ENCODE peak calls at places on chromosomes 7 and 10, in five cellular contexts. G is WTC11; P is SIG-M5; I is stimulated activated naive CD8-positive, alpha-beta T cell treated with anti-CD3 and anti-CD28 coated beads, Interleukin-15, amount 100 ng/mL, for 72 hours; R is left ventricle myocardium superior. E is an unnamed sample.

GRCh38 chr7:24141876-24142509 is 142.0 kb upstream of the NPY start:
- DNase-seq in G (no peak), P (no peak), I (no peak), R (no peak), E (no peak)

GRCh38 chr10:72238392-72239175 is 22.5 kb upstream of the ASCC1 start:
- DNase-seq in G (no peak), P (no peak), I (no peak), R (no peak), E (no peak)

GRCh38 chr7:95472521-95473160 is 13.1 kb upstream of the ASB4 start:
- DNase-seq in G (no peak), P (no peak), I (no peak), R (no peak), E (no peak)

GRCh38 chr7:28618383-28618782 is 206.1 kb downstream of the CREB5 start:
- DNase-seq in G (no peak), P (no peak), I (no peak), R (no peak), E (no peak)

GRCh38 chr7:115097175-115097671 is 175.3 kb downstream of the MDFIC start:
- DNase-seq in G (no peak), P (no peak), I (no peak), R (no peak), E (peak)

GRCh38 chr10:90871279-90871760 is 454 bp upstream of the RPP30 start:
- DNase-seq in G (peak), P (peak), I (peak), R (peak), E (no peak)

GRCh38 chr7:127863082-127863481 is 168.2 kb downstream of the LRRC4 start:
- DNase-seq in G (no peak), P (no peak), I (no peak), R (no peak), E (no peak)

GRCh38 chr7:30647589-30647988 is 34.7 kb downstream of the CRHR2 start:
- DNase-seq in G (no peak), P (no peak), I (no peak), R (no peak), E (no peak)

GRCh38 chr7:44259547-44260457 is 59.0 kb downstream of the YKT6 start:
- DNase-seq in G (no peak), P (no peak), I (no peak), R (peak), E (no peak)

GRCh38 chr7:23331132-23331531 is 32.0 kb downstream of the MALSU1 start:
- DNase-seq in G (no peak), P (no peak), I (no peak), R (no peak), E (no peak)

GRCh38 chr7:41536116-41536515 is 166.8 kb downstream of the INHBA start:
- DNase-seq in G (no peak), P (no peak), I (no peak), R (no peak), E (no peak)

GRCh38 chr7:70598976-70599375 is 533.0 kb upstream of the GALNT17 start:
- DNase-seq in G (no peak), P (no peak), I (no peak), R (no peak), E (no peak)

GRCh38 chr7:37698271-37698670 is 14.7 kb downstream of the GPR141 start:
- DNase-seq in G (no peak), P (no peak), I (no peak), R (no peak), E (no peak)

GRCh38 chr7:149865437-149865836 is 8.3 kb upstream of the ATP6V0E2 start:
- DNase-seq in G (no peak), P (no peak), I (peak), R (no peak), E (no peak)

GRCh38 chr7:155705656-155706360 is 61.3 kb downstream of the RBM33 start:
- DNase-seq in G (no peak), P (no peak), I (no peak), R (no peak), E (no peak)

GRCh38 chr10:113329121-113329596 is 223.7 kb upstream of the HABP2 start:
- DNase-seq in G (no peak), P (no peak), I (no peak), R (no peak), E (no peak)

GRCh38 chr10:42971251-42971599 is 105.6 kb upstream of the RET start:
- DNase-seq in G (no peak), P (no peak), I (no peak), R (no peak), E (no peak)

GRCh38 chr7:95157381-95157780 is 167.0 kb downstream of the PON1 start:
- DNase-seq in G (no peak), P (no peak), I (no peak), R (no peak), E (no peak)

GRCh38 chr7:5546626-5547025 is 123.0 kb upstream of the TNRC18 start:
- DNase-seq in G (no peak), P (no peak), I (no peak), R (peak), E (no peak)

GRCh38 chr7:2028733-2029132 is 204.0 kb downstream of the MAD1L1 start:
- DNase-seq in G (no peak), P (no peak), I (no peak), R (no peak), E (no peak)

GRCh38 chr10:5685764-5686240 is 1.2 kb downstream of the TASOR2 start:
- DNase-seq in G (no peak), P (no peak), I (no peak), R (no peak), E (no peak)

GRCh38 chr7:117961235-117961634 is 88.0 kb upstream of the CTTNBP2 start:
- DNase-seq in G (no peak), P (no peak), I (no peak), R (no peak), E (no peak)

GRCh38 chr10:117503170-117503885 is 39.2 kb upstream of the EMX2 start:
- DNase-seq in G (no peak), P (no peak), I (no peak), R (no peak), E (peak)

GRCh38 chr10:32788359-32788758 is 169.7 kb downstream of the ITGB1 start:
- DNase-seq in G (no peak), P (no peak), I (no peak), R (no peak), E (no peak)

GRCh38 chr7:158740657-158741293 is 36.2 kb upstream of the NCAPG2 start:
- DNase-seq in G (no peak), P (no peak), I (no peak), R (no peak), E (no peak)

GRCh38 chr10:30434273-30435067 is 486 bp downstream of the MAP3K8 start:
- DNase-seq in G (peak), P (peak), I (peak), R (peak), E (no peak)

GRCh38 chr7:35967366-35968139 is 166.7 kb downstream of the SEPTIN7 start:
- DNase-seq in G (peak), P (no peak), I (no peak), R (no peak), E (no peak)

GRCh38 chr7:55130554-55131198 is 111.9 kb downstream of the EGFR start:
- DNase-seq in G (no peak), P (no peak), I (no peak), R (peak), E (no peak)

GRCh38 chr10:121092341-121093099 is 241.4 kb downstream of the WDR11 start:
- DNase-seq in G (no peak), P (no peak), I (no peak), R (no peak), E (no peak)

GRCh38 chr7:116920359-116920758 is 32.9 kb upstream of the ST7 start:
- DNase-seq in G (no peak), P (no peak), I (no peak), R (no peak), E (no peak)

GRCh38 chr10:121598261-121599249 is at the start of gene FGFR2:
- DNase-seq in G (peak), P (no peak), I (peak), R (peak), E (no peak)

GRCh38 chr10:89553064-89553734 is 17.8 kb upstream of the SLC16A12 start:
- DNase-seq in G (no peak), P (no peak), I (no peak), R (no peak), E (no peak)

GRCh38 chr10:28532223-28532508 is 752 bp upstream of the WAC start:
- DNase-seq in G (no peak), P (no peak), I (no peak), R (no peak), E (no peak)

GRCh38 chr7:113797420-113797995 is 121.3 kb downstream of the PPP1R3A start:
- DNase-seq in G (no peak), P (no peak), I (no peak), R (no peak), E (no peak)

GRCh38 chr7:142104550-142105527 is 6.7 kb upstream of the MGAM2 start:
- DNase-seq in G (no peak), P (peak), I (no peak), R (no peak), E (no peak)

GRCh38 chr7:81676813-81677212 is 93.0 kb downstream of the HGF start:
- DNase-seq in G (no peak), P (no peak), I (no peak), R (no peak), E (no peak)

GRCh38 chr7:37899712-37900247 is 16.8 kb downstream of the SFRP4 start:
- DNase-seq in G (no peak), P (no peak), I (no peak), R (no peak), E (no peak)

GRCh38 chr7:157689269-157690057 is 352.7 kb downstream of the DNAJB6 start:
- DNase-seq in G (no peak), P (no peak), I (no peak), R (no peak), E (no peak)